ENCODE peak calls at places on chromosomes 11 and 22, in ten cellular contexts. One of them, this sample, is unnamed.

GRCh38 chr11:38274031-38274430 is 1676.0 kb upstream of the RAG2 start:
- DNase-seq in IMR-90: no peak
- DNase-seq in coronary artery: no peak
- DNase-seq in GM06990: no peak
- DNase-seq in colonic mucosa: no peak
- DNase-seq in left ventricle myocardium inferior: no peak
- DNase-seq in H1: no peak
- DNase-seq in AG04449: no peak
- DNase-seq in effector memory CD4-positive, alpha-beta T cell: no peak
- DNase-seq in PC-9: no peak
- DNase-seq in this sample: no peak

GRCh38 chr11:8261316-8261715 is 2.4 kb downstream of the LMO1 start:
- DNase-seq in AG04449: no peak
- DNase-seq in coronary artery: peak; percentile 65
- DNase-seq in effector memory CD4-positive, alpha-beta T cell: no peak
- DNase-seq in left ventricle myocardium inferior: no peak
- DNase-seq in colonic mucosa: no peak
- DNase-seq in IMR-90: no peak
- DNase-seq in PC-9: no peak
- DNase-seq in H1: no peak
- DNase-seq in GM06990: no peak
- DNase-seq in this sample: no peak

GRCh38 chr11:94002226-94002625 is 18.9 kb upstream of the HEPHL1 start:
- DNase-seq in IMR-90: peak; percentile 44
- DNase-seq in effector memory CD4-positive, alpha-beta T cell: no peak
- DNase-seq in PC-9: no peak
- DNase-seq in H1: no peak
- DNase-seq in AG04449: no peak
- DNase-seq in coronary artery: no peak
- DNase-seq in left ventricle myocardium inferior: no peak
- DNase-seq in colonic mucosa: no peak
- DNase-seq in GM06990: no peak
- DNase-seq in this sample: no peak

GRCh38 chr11:110169738-110170137 is 76.5 kb downstream of the ZC3H12C start:
- DNase-seq in GM06990: no peak
- DNase-seq in IMR-90: no peak
- DNase-seq in coronary artery: no peak
- DNase-seq in colonic mucosa: no peak
- DNase-seq in effector memory CD4-positive, alpha-beta T cell: no peak
- DNase-seq in PC-9: no peak
- DNase-seq in AG04449: no peak
- DNase-seq in left ventricle myocardium inferior: no peak
- DNase-seq in H1: no peak
- DNase-seq in this sample: no peak

GRCh38 chr11:6825333-6825744 is 20.1 kb upstream of the OR10A5 start:
- DNase-seq in IMR-90: no peak
- DNase-seq in colonic mucosa: no peak
- DNase-seq in PC-9: no peak
- DNase-seq in effector memory CD4-positive, alpha-beta T cell: no peak
- DNase-seq in GM06990: no peak
- DNase-seq in left ventricle myocardium inferior: no peak
- DNase-seq in H1: no peak
- DNase-seq in AG04449: no peak
- DNase-seq in coronary artery: no peak
- DNase-seq in this sample: no peak

GRCh38 chr22:43408009-43408408 is 3.8 kb upstream of the MPPED1 start:
- DNase-seq in PC-9: no peak
- DNase-seq in H1: no peak
- DNase-seq in effector memory CD4-positive, alpha-beta T cell: no peak
- DNase-seq in IMR-90: no peak
- DNase-seq in coronary artery: no peak
- DNase-seq in left ventricle myocardium inferior: no peak
- DNase-seq in colonic mucosa: no peak
- DNase-seq in AG04449: no peak
- DNase-seq in GM06990: no peak
- DNase-seq in this sample: no peak

GRCh38 chr11:47847892-47848635 is at the start of gene NUP160:
- DNase-seq in colonic mucosa: peak; percentile 91
- DNase-seq in AG04449: no peak
- DNase-seq in left ventricle myocardium inferior: peak; percentile 89
- DNase-seq in PC-9: peak; percentile 84
- DNase-seq in coronary artery: peak; percentile 83
- DNase-seq in effector memory CD4-positive, alpha-beta T cell: peak; percentile 71
- DNase-seq in H1: peak; percentile 95
- DNase-seq in IMR-90: peak; percentile 29
- DNase-seq in GM06990: peak; percentile 90
- DNase-seq in this sample: no peak

GRCh38 chr22:19886605-19887250 is 32.1 kb upstream of the GNB1L start:
- DNase-seq in PC-9: no peak
- DNase-seq in left ventricle myocardium inferior: peak; percentile 17
- DNase-seq in colonic mucosa: no peak
- DNase-seq in H1: no peak
- DNase-seq in AG04449: no peak
- DNase-seq in coronary artery: no peak
- DNase-seq in IMR-90: peak; percentile 61
- DNase-seq in GM06990: no peak
- DNase-seq in effector memory CD4-positive, alpha-beta T cell: no peak
- DNase-seq in this sample: no peak

GRCh38 chr22:47990486-47990885 is 1228.0 kb downstream of the TBC1D22A start:
- DNase-seq in effector memory CD4-positive, alpha-beta T cell: no peak
- DNase-seq in coronary artery: no peak
- DNase-seq in left ventricle myocardium inferior: no peak
- DNase-seq in AG04449: no peak
- DNase-seq in IMR-90: no peak
- DNase-seq in PC-9: no peak
- DNase-seq in colonic mucosa: no peak
- DNase-seq in H1: no peak
- DNase-seq in GM06990: no peak
- DNase-seq in this sample: no peak

GRCh38 chr11:65871811-65872548 is 620 bp downstream of the EFEMP2 start:
- DNase-seq in GM06990: no peak
- DNase-seq in effector memory CD4-positive, alpha-beta T cell: no peak
- DNase-seq in PC-9: no peak
- DNase-seq in AG04449: no peak
- DNase-seq in colonic mucosa: no peak
- DNase-seq in H1: peak; percentile 70
- DNase-seq in coronary artery: no peak
- DNase-seq in IMR-90: no peak
- DNase-seq in left ventricle myocardium inferior: peak; percentile 48
- DNase-seq in this sample: no peak
- H3K4me3 ChIP-seq in GM06990: no peak overlapping the region
- H3K4me3 ChIP-seq in effector memory CD4-positive, alpha-beta T cell: no peak overlapping the region
- H3K4me3 ChIP-seq in PC-9: no peak overlapping the region
- H3K4me3 ChIP-seq in AG04449: peak overlapping the region; percentile 80
- H3K4me3 ChIP-seq in colonic mucosa: peak overlapping the region; percentile 33
- H3K4me3 ChIP-seq in H1: peak overlapping the region; percentile 49
- H3K4me3 ChIP-seq in coronary artery: peak overlapping the region; percentile 84
- H3K4me3 ChIP-seq in IMR-90: peak overlapping the region; percentile 89
- H3K4me3 ChIP-seq in left ventricle myocardium inferior: peak overlapping the region; percentile 76
- H3K4me3 ChIP-seq in this sample: peak overlapping the region; percentile 16

GRCh38 chr22:30444632-30445437 is 19.3 kb downstream of the MTFP1 start:
- DNase-seq in colonic mucosa: peak; percentile 49
- DNase-seq in H1: peak; percentile 91
- DNase-seq in left ventricle myocardium inferior: no peak
- DNase-seq in coronary artery: no peak
- DNase-seq in PC-9: peak; percentile 53
- DNase-seq in GM06990: peak; percentile 52
- DNase-seq in AG04449: no peak
- DNase-seq in IMR-90: peak; percentile 52
- DNase-seq in effector memory CD4-positive, alpha-beta T cell: peak; percentile 17
- DNase-seq in this sample: no peak
- H3K4me3 ChIP-seq in colonic mucosa: no peak overlapping the region
- H3K4me3 ChIP-seq in H1: no peak overlapping the region
- H3K4me3 ChIP-seq in left ventricle myocardium inferior: no peak overlapping the region
- H3K4me3 ChIP-seq in coronary artery: no peak overlapping the region
- H3K4me3 ChIP-seq in PC-9: no peak overlapping the region
- H3K4me3 ChIP-seq in GM06990: no peak overlapping the region
- H3K4me3 ChIP-seq in AG04449: no peak overlapping the region
- H3K4me3 ChIP-seq in IMR-90: no peak overlapping the region
- H3K4me3 ChIP-seq in effector memory CD4-positive, alpha-beta T cell: no peak overlapping the region
- H3K4me3 ChIP-seq in this sample: no peak overlapping the region

GRCh38 chr11:11265994-11266606 is 87.0 kb downstream of the CSNK2A3 start:
- DNase-seq in effector memory CD4-positive, alpha-beta T cell: peak; percentile 16
- DNase-seq in H1: peak; percentile 94
- DNase-seq in colonic mucosa: peak; percentile 62
- DNase-seq in AG04449: no peak
- DNase-seq in PC-9: peak; percentile 30
- DNase-seq in GM06990: peak; percentile 52
- DNase-seq in coronary artery: no peak
- DNase-seq in IMR-90: peak; percentile 3
- DNase-seq in left ventricle myocardium inferior: no peak
- DNase-seq in this sample: peak; percentile 28

GRCh38 chr11:11261629-11262028 is 91.4 kb downstream of the CSNK2A3 start:
- DNase-seq in AG04449: no peak
- DNase-seq in left ventricle myocardium inferior: no peak
- DNase-seq in coronary artery: no peak
- DNase-seq in GM06990: peak; percentile 17
- DNase-seq in PC-9: no peak
- DNase-seq in effector memory CD4-positive, alpha-beta T cell: no peak
- DNase-seq in IMR-90: no peak
- DNase-seq in colonic mucosa: no peak
- DNase-seq in H1: no peak
- DNase-seq in this sample: no peak

GRCh38 chr11:11262171-11262920 is 90.7 kb downstream of the CSNK2A3 start:
- DNase-seq in coronary artery: no peak
- DNase-seq in GM06990: no peak
- DNase-seq in H1: no peak
- DNase-seq in effector memory CD4-positive, alpha-beta T cell: no peak
- DNase-seq in left ventricle myocardium inferior: no peak
- DNase-seq in colonic mucosa: no peak
- DNase-seq in IMR-90: no peak
- DNase-seq in PC-9: no peak
- DNase-seq in AG04449: no peak
- DNase-seq in this sample: no peak

GRCh38 chr11:11265320-11265719 is 87.7 kb downstream of the CSNK2A3 start:
- DNase-seq in H1: no peak
- DNase-seq in IMR-90: no peak
- DNase-seq in left ventricle myocardium inferior: no peak
- DNase-seq in AG04449: no peak
- DNase-seq in colonic mucosa: no peak
- DNase-seq in coronary artery: no peak
- DNase-seq in PC-9: no peak
- DNase-seq in GM06990: no peak
- DNase-seq in effector memory CD4-positive, alpha-beta T cell: no peak
- DNase-seq in this sample: no peak

GRCh38 chr11:11263238-11264030 is 89.6 kb downstream of the CSNK2A3 start:
- DNase-seq in effector memory CD4-positive, alpha-beta T cell: no peak
- DNase-seq in left ventricle myocardium inferior: no peak
- DNase-seq in coronary artery: no peak
- DNase-seq in PC-9: no peak
- DNase-seq in IMR-90: peak; percentile 7
- DNase-seq in H1: no peak
- DNase-seq in colonic mucosa: no peak
- DNase-seq in GM06990: no peak
- DNase-seq in AG04449: no peak
- DNase-seq in this sample: no peak
- H3K4me3 ChIP-seq in effector memory CD4-positive, alpha-beta T cell: no peak overlapping the region
- H3K4me3 ChIP-seq in left ventricle myocardium inferior: no peak overlapping the region
- H3K4me3 ChIP-seq in coronary artery: no peak overlapping the region
- H3K4me3 ChIP-seq in PC-9: no peak overlapping the region
- H3K4me3 ChIP-seq in IMR-90: no peak overlapping the region
- H3K4me3 ChIP-seq in H1: no peak overlapping the region
- H3K4me3 ChIP-seq in colonic mucosa: no peak overlapping the region
- H3K4me3 ChIP-seq in GM06990: no peak overlapping the region
- H3K4me3 ChIP-seq in AG04449: no peak overlapping the region
- H3K4me3 ChIP-seq in this sample: no peak overlapping the region

DNA sequence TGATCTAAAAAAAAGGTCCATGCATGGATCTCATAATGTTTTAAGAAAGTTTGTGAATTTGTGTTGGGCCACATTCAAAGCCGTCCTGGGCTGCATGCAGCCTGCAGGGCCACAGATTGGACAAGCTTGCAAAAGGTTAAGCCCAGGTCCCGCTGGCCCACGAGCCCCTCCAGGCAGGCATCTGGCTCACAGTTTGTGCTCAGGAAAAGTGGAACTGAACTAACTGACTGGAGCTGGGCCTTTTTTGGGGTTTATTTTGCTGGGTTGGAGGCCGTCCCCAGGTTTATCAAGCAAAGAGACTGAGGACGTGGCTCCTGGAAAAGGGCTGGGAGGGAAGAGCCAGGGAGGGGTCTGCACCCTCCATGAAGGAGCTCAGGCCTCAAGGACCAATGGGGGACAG is 32.1 kb upstream of the BAIAP2L2 start:
- DNase-seq in colonic mucosa: no peak
- DNase-seq in GM06990: no peak
- DNase-seq in left ventricle myocardium inferior: no peak
- DNase-seq in H1: no peak
- DNase-seq in AG04449: no peak
- DNase-seq in IMR-90: no peak
- DNase-seq in PC-9: no peak
- DNase-seq in effector memory CD4-positive, alpha-beta T cell: no peak
- DNase-seq in coronary artery: peak; percentile 35
- DNase-seq in this sample: no peak
- H3K4me3 ChIP-seq in colonic mucosa: no peak overlapping the region
- H3K4me3 ChIP-seq in GM06990: no peak overlapping the region
- H3K4me3 ChIP-seq in left ventricle myocardium inferior: no peak overlapping the region
- H3K4me3 ChIP-seq in H1: no peak overlapping the region
- H3K4me3 ChIP-seq in AG04449: no peak overlapping the region
- H3K4me3 ChIP-seq in IMR-90: no peak overlapping the region
- H3K4me3 ChIP-seq in PC-9: no peak overlapping the region
- H3K4me3 ChIP-seq in effector memory CD4-positive, alpha-beta T cell: no peak overlapping the region
- H3K4me3 ChIP-seq in coronary artery: no peak overlapping the region
- H3K4me3 ChIP-seq in this sample: no peak overlapping the region

GRCh38 chr22:50704510-50705218 is 32.0 kb downstream of the SHANK3 start:
- DNase-seq in H1: no peak
- DNase-seq in effector memory CD4-positive, alpha-beta T cell: no peak
- DNase-seq in PC-9: no peak
- DNase-seq in colonic mucosa: no peak
- DNase-seq in GM06990: no peak
- DNase-seq in AG04449: no peak
- DNase-seq in IMR-90: no peak
- DNase-seq in left ventricle myocardium inferior: peak; percentile 11
- DNase-seq in coronary artery: no peak
- DNase-seq in this sample: no peak
- H3K4me3 ChIP-seq in H1: no peak overlapping the region
- H3K4me3 ChIP-seq in effector memory CD4-positive, alpha-beta T cell: no peak overlapping the region
- H3K4me3 ChIP-seq in PC-9: no peak overlapping the region
- H3K4me3 ChIP-seq in colonic mucosa: no peak overlapping the region
- H3K4me3 ChIP-seq in GM06990: no peak overlapping the region
- H3K4me3 ChIP-seq in AG04449: no peak overlapping the region
- H3K4me3 ChIP-seq in IMR-90: no peak overlapping the region
- H3K4me3 ChIP-seq in left ventricle myocardium inferior: no peak overlapping the region
- H3K4me3 ChIP-seq in coronary artery: no peak overlapping the region
- H3K4me3 ChIP-seq in this sample: no peak overlapping the region

This sample was measured in Panc1.